ENCODE peak calls at places on chromosomes 6 and 20, in four cellular contexts. V is heart left ventricle, Q is brain microvascular endothelial cell, Y is AG04450. H is an unnamed sample.

GRCh38 chr6:29589423-29590048 is 4.6 kb downstream of the OR2H2 start:
- DNase-seq in V (peak), Q (peak), Y (peak), H (peak)

GRCh38 chr20:33984320-33984719 is 9.4 kb upstream of the RALY start:
- DNase-seq in V (no peak), Q (no peak), Y (no peak), H (no peak)

GRCh38 chr6:160634706-160635105 is 29.4 kb downstream of the LPA start:
- DNase-seq in V (no peak), Q (no peak), Y (no peak), H (no peak)

GRCh38 chr6:958531-958930 is 265.6 kb upstream of the EXOC2 start:
- DNase-seq in V (no peak), Q (peak), Y (peak), H (peak)

GRCh38 chr6:89433637-89434499 is 916 bp downstream of the ANKRD6 start:
- DNase-seq in V (peak), Q (no peak), Y (no peak), H (no peak)

GRCh38 chr20:64192406-64192805 is 28.2 kb downstream of the MYT1 start:
- DNase-seq in V (no peak), Q (no peak), Y (no peak), H (no peak)

GRCh38 chr6:125952764-125953501 is 3.6 kb upstream of the HINT3 start:
- DNase-seq in V (no peak), Q (peak), Y (no peak), H (no peak)

GRCh38 chr20:51525241-51526104 is 17.0 kb downstream of the NFATC2 start:
- DNase-seq in V (no peak), Q (no peak), Y (no peak), H (no peak)

GRCh38 chr6:130675072-130675471 is 152.1 kb upstream of the SMLR1 start:
- DNase-seq in V (no peak), Q (peak), Y (peak), H (no peak)

GRCh38 chr6:11437824-11438459 is 99.6 kb upstream of the TMEM170B start:
- DNase-seq in V (no peak), Q (no peak), Y (no peak), H (no peak)

GRCh38 chr6:113680351-113680750 is 176.8 kb upstream of the MARCKS start:
- DNase-seq in V (no peak), Q (no peak), Y (no peak), H (no peak)

GRCh38 chr6:168189679-168190405 is 110.8 kb upstream of the FRMD1 start:
- DNase-seq in V (no peak), Q (no peak), Y (no peak), H (no peak)

GRCh38 chr20:47247972-47248371 is 108.5 kb downstream of the ZMYND8 start:
- DNase-seq in V (no peak), Q (no peak), Y (no peak), H (no peak)

GRCh38 chr6:115972679-115973078 is 88.0 kb downstream of the FRK start:
- DNase-seq in V (no peak), Q (no peak), Y (no peak), H (no peak)

GRCh38 chr20:3181270-3181669 is 7.9 kb upstream of the LZTS3 start:
- DNase-seq in V (no peak), Q (no peak), Y (no peak), H (no peak)

DNA sequence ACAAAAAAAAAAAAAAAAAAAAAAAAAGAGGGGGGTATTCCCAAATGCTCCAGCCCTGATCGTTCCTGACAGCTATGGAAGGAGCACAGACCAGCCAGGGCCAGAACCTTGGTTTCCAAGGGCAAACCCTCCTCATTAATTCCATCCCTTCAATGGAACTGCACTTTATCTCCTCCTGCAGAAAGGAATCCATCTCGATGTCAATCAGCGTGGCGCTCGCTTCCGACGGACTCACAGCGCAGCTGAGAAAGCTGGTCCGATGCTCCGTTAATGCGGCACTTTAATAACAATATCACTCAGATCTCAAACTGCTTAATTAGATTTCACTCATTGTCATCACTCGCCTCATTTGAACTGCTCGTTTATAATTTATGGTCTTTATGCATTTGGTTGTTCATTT is 152.9 kb downstream of the ANKRD60 start:
- DNase-seq in V (no peak), Q (no peak), Y (no peak), H (no peak)
- H3K4me3 ChIP-seq in V (no peak), Q (no peak), Y (no peak), H (no peak)

GRCh38 chr6:106511274-106512047 is 117.8 kb downstream of the RTN4IP1 start:
- DNase-seq in V (no peak), Q (no peak), Y (no peak), H (no peak)

GRCh38 chr6:106512958-106513480 is 116.3 kb downstream of the RTN4IP1 start:
- DNase-seq in V (no peak), Q (no peak), Y (no peak), H (no peak)

GRCh38 chr6:106514281-106514885 is 114.9 kb downstream of the RTN4IP1 start:
- DNase-seq in V (no peak), Q (no peak), Y (no peak), H (no peak)

GRCh38 chr6:106512048-106512957 is 117.0 kb downstream of the RTN4IP1 start:
- DNase-seq in V (peak), Q (no peak), Y (no peak), H (no peak)

GRCh38 chr6:106513813-106514212 is 115.5 kb downstream of the RTN4IP1 start:
- DNase-seq in V (no peak), Q (no peak), Y (no peak), H (no peak)
- H3K4me3 ChIP-seq in V (no peak), Q (no peak), Y (no peak), H (peak)

GRCh38 chr6:53852805-53853204 is 58.0 kb downstream of the LRRC1 start:
- DNase-seq in V (no peak), Q (no peak), Y (no peak), H (no peak)

GRCh38 chr6:53847796-53848314 is 53.0 kb downstream of the LRRC1 start:
- DNase-seq in V (no peak), Q (no peak), Y (no peak), H (no peak)

GRCh38 chr6:53854843-53855567 is 60.2 kb downstream of the LRRC1 start:
- DNase-seq in V (no peak), Q (no peak), Y (no peak), H (no peak)

GRCh38 chr6:53850527-53850926 is 55.7 kb downstream of the LRRC1 start:
- DNase-seq in V (no peak), Q (no peak), Y (no peak), H (no peak)

GRCh38 chr6:53851561-53851960 is 56.8 kb downstream of the LRRC1 start:
- DNase-seq in V (no peak), Q (no peak), Y (no peak), H (no peak)
- H3K4me3 ChIP-seq in V (no peak), Q (no peak), Y (no peak), H (no peak)

GRCh38 chr6:42043787-42044475 is 6.4 kb upstream of the TAF8 start:
- DNase-seq in V (peak), Q (peak), Y (no peak), H (no peak)
- H3K4me3 ChIP-seq in V (no peak), Q (peak), Y (no peak), H (no peak)

DNA sequence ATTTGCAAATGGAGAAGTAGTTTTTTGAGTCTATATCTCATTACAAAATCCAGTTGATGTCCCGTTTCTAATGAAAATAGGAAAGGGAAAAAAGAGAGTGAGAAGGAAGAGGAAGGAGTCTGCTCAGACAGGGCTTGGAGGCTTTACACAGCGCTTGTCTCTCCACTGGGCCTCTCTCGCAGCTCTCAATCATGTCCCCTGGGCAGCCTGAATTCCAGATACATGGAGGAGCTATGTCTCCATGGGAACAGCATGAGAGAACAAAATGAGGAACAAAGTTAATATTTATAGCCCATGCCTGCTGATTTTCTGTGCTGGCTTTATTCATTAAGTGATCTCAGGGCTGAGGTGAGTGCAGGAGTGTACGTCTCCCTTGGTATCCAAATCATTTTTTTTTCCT is 35.3 kb upstream of the BCLAF1 start:
- DNase-seq in V (no peak), Q (no peak), Y (no peak), H (no peak)
- H3K4me3 ChIP-seq in V (no peak), Q (no peak), Y (no peak), H (no peak)

DNA sequence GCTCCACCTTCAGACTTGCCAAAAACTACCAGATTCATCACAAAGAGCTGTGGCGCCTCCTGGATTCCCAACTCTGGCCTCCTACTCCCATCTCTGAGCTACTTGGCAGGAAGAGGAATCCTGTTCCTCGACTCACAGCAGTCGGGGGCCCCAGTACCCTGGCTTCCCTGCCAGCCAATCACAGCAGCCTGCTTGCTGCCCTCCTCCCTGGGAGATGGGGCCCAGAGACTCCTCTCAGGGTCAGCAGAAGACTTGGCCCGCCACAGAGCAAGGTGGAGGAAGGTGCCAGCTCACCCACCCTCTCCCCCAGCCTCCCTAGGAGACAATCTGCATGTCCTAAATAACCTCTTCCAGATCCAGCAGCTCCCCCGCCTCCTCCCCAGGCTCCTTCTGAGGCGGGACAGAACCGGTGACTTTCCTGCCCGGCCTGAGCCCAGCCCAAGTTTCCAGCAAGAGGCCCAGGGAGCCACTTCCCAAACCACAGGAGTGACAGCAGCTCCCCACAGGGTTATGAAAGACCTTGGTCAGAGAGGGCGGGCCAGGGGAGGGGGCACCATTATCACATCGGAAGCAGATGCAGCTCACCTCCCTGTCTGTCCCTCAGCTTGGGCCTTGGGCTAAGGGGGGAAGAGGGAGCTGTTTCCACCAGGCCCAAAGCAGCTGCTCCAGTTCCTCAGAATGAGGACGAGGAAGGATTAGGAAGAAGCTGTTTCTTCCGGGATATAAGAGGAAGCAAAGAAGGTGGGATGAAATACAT is 2.3 kb downstream of the CCND3 start:
- DNase-seq in V (peak), Q (no peak), Y (no peak), H (no peak)
- H3K4me3 ChIP-seq in V (peak), Q (peak), Y (peak), H (peak)

DNA sequence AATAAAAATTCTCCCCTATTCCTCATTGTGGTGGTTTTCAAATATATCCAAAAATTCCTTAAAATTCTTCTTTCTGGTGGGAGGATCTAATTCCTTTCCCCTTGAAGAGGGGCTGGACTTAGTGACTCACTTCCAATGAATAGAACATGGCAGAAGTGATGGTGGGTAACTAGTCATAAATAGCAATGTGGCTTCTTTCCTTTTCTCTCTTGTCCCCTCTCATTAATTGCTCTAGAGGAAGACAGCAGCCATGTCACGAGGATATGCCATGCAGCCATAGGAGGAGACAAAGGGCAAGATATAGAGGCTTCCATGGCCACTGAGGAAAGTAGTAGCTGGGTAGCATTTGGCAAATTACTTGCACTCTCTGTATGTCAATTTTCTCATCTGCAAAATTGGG is 5.9 kb downstream of the VNN2 start:
- DNase-seq in V (no peak), Q (no peak), Y (no peak), H (no peak)
- H3K4me3 ChIP-seq in V (no peak), Q (no peak), Y (no peak), H (no peak)

DNA sequence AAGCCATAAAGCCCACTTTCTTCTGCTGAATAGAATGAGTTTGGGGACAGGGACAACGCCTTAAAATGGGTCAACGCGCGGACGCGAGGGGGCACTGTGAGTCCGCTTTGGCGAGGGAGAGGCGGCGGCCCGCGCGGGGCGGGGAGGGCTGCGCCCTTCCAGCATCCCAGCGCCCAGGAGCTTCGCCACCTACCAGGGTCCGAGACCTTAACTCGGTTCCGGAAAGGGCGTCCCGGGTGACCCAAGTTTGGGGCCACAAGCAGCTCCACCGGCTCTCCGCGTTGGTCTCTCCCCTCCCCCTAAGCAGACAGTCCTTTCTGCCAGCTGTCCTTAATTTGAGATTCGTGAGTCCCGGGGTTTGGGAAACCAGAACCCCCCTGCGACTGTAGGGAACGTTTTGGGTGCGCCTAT is 1.8 kb upstream of the SAMD5 start:
- DNase-seq in V (peak), Q (peak), Y (no peak), H (no peak)
- H3K4me3 ChIP-seq in V (peak), Q (peak), Y (peak), H (peak)

DNA sequence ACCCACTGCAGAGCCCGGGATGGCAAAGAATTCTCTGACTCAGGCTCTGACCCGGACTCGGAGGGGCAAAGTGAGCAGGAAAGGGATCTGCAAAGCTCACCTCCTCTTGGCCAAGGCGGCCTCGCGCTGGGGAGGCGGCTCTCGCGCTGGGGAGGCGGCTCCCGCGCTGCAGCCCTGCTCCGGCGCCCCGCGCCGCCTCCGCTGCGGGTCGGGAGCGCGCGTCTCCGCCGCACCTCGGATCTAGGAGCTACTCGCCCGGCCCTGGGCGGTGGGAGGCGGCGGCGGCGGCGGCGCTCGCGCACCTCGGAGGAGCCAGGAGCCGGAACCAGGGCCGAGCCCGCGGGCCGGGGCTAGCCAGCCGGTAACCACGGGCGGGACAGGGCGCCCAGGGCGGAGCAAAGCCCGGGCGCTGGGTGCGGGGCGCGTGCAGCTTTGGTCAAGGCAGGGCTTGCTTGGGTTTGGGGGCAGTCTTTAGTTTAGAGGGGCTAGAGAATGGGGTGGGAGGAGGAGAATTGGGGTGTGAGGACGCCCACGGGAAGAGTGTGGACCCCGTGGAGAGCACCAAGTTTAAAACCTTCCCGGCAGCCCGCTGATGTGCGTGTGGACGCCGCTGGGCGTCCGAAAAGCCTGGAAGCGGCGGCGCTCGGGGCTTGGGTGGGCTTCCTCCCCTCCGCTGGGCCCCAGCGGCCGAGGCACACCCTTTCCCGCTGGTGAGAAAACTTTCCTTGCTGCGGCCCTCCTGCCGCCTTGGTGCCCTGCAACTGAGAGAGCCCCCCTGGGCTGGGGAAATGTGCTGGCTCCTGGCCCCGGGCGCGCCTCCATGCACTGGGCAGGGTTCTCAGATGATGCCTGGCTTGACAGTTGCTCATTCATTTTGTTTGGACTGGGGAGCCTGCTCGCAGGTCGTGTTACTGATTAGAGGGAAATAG is at the start of gene MRAP2:
- DNase-seq in V (no peak), Q (peak), Y (no peak), H (no peak)
- H3K4me3 ChIP-seq in V (peak), Q (peak), Y (peak), H (peak)